ENCODE peak calls at places on chromosome 4, in seven cellular contexts. One of them, this sample, is unnamed. For H3K27me3, the result is how much of the 10 kb centered on the place peaks cover.

GRCh38 chr4:132056466-132056865 is 1092.6 kb upstream of the PCDH10 start:
- DNase-seq in left ventricle myocardium inferior: no peak
- DNase-seq in Peyer's patch: no peak
- DNase-seq in neural progenitor cell: no peak
- DNase-seq in Panc1: no peak
- DNase-seq in transverse colon: no peak
- DNase-seq in heart right ventricle: no peak
- DNase-seq in this sample: no peak

GRCh38 chr4:53905281-53905934 is 159.0 kb downstream of the CHIC2 start:
- DNase-seq in Panc1: no peak
- DNase-seq in Peyer's patch: no peak
- DNase-seq in transverse colon: no peak
- DNase-seq in heart right ventricle: no peak
- DNase-seq in neural progenitor cell: no peak
- DNase-seq in left ventricle myocardium inferior: no peak
- DNase-seq in this sample: no peak

GRCh38 chr4:19993222-19993621 is 258.5 kb upstream of the SLIT2 start:
- DNase-seq in transverse colon: no peak
- DNase-seq in Peyer's patch: no peak
- DNase-seq in Panc1: no peak
- DNase-seq in heart right ventricle: no peak
- DNase-seq in left ventricle myocardium inferior: no peak
- DNase-seq in neural progenitor cell: no peak
- DNase-seq in this sample: no peak

GRCh38 chr4:76023381-76023780 is at the start of gene CXCL10:
- DNase-seq in heart right ventricle: no peak
- DNase-seq in left ventricle myocardium inferior: no peak
- DNase-seq in neural progenitor cell: no peak
- DNase-seq in Peyer's patch: no peak
- DNase-seq in Panc1: no peak
- DNase-seq in transverse colon: no peak
- DNase-seq in this sample: no peak

GRCh38 chr4:151340751-151341385 is 15.5 kb upstream of the SH3D19 start:
- DNase-seq in heart right ventricle: no peak
- DNase-seq in transverse colon: peak
- DNase-seq in neural progenitor cell: no peak
- DNase-seq in Peyer's patch: no peak
- DNase-seq in Panc1: no peak
- DNase-seq in left ventricle myocardium inferior: no peak
- DNase-seq in this sample: no peak

GRCh38 chr4:38313999-38314561 is 349.9 kb upstream of the KLF3 start:
- DNase-seq in neural progenitor cell: no peak
- DNase-seq in heart right ventricle: no peak
- DNase-seq in transverse colon: peak
- DNase-seq in Peyer's patch: no peak
- DNase-seq in left ventricle myocardium inferior: no peak
- DNase-seq in Panc1: no peak
- DNase-seq in this sample: no peak

GRCh38 chr4:17066972-17067371 is 168.5 kb upstream of the LDB2 start:
- DNase-seq in neural progenitor cell: no peak
- DNase-seq in transverse colon: no peak
- DNase-seq in heart right ventricle: no peak
- DNase-seq in left ventricle myocardium inferior: no peak
- DNase-seq in Panc1: no peak
- DNase-seq in Peyer's patch: no peak
- DNase-seq in this sample: peak

GRCh38 chr4:126223784-126224407 is 909.1 kb downstream of the FAT4 start:
- DNase-seq in transverse colon: no peak
- DNase-seq in heart right ventricle: no peak
- DNase-seq in left ventricle myocardium inferior: no peak
- DNase-seq in Peyer's patch: no peak
- DNase-seq in neural progenitor cell: peak
- DNase-seq in Panc1: no peak
- DNase-seq in this sample: no peak

GRCh38 chr4:127634181-127634580 is 1.4 kb downstream of the INTU start:
- DNase-seq in Peyer's patch: no peak
- DNase-seq in transverse colon: no peak
- DNase-seq in neural progenitor cell: no peak
- DNase-seq in Panc1: no peak
- DNase-seq in left ventricle myocardium inferior: no peak
- DNase-seq in heart right ventricle: no peak
- DNase-seq in this sample: no peak

GRCh38 chr4:1405636-1406415 is 416 bp downstream of the NKX1-1 start:
- DNase-seq in Peyer's patch: no peak
- DNase-seq in transverse colon: no peak
- DNase-seq in Panc1: no peak
- DNase-seq in neural progenitor cell: no peak
- DNase-seq in left ventricle myocardium inferior: no peak
- DNase-seq in heart right ventricle: no peak
- DNase-seq in this sample: no peak

GRCh38 chr4:38526412-38526811 is 137.6 kb upstream of the KLF3 start:
- DNase-seq in neural progenitor cell: no peak
- DNase-seq in left ventricle myocardium inferior: no peak
- DNase-seq in transverse colon: no peak
- DNase-seq in Panc1: no peak
- DNase-seq in Peyer's patch: no peak
- DNase-seq in heart right ventricle: no peak
- DNase-seq in this sample: no peak

GRCh38 chr4:76723916-76724315 is 174.0 kb downstream of the SOWAHB start:
- DNase-seq in Peyer's patch: no peak
- DNase-seq in heart right ventricle: no peak
- DNase-seq in neural progenitor cell: peak
- DNase-seq in left ventricle myocardium inferior: no peak
- DNase-seq in transverse colon: no peak
- DNase-seq in Panc1: no peak
- DNase-seq in this sample: peak

GRCh38 chr4:92304073-92304472 is 307 bp downstream of the GRID2 start:
- DNase-seq in Peyer's patch: no peak
- DNase-seq in left ventricle myocardium inferior: no peak
- DNase-seq in Panc1: no peak
- DNase-seq in neural progenitor cell: peak
- DNase-seq in transverse colon: no peak
- DNase-seq in heart right ventricle: no peak
- DNase-seq in this sample: no peak

GRCh38 chr4:92305878-92306520 is 2.2 kb downstream of the GRID2 start:
- DNase-seq in Panc1: no peak
- DNase-seq in Peyer's patch: no peak
- DNase-seq in transverse colon: no peak
- DNase-seq in neural progenitor cell: peak
- DNase-seq in left ventricle myocardium inferior: no peak
- DNase-seq in heart right ventricle: no peak
- DNase-seq in this sample: no peak

GRCh38 chr4:92305148-92305877 is 1.5 kb downstream of the GRID2 start:
- DNase-seq in heart right ventricle: peak
- DNase-seq in Panc1: no peak
- DNase-seq in transverse colon: no peak
- DNase-seq in neural progenitor cell: peak
- DNase-seq in Peyer's patch: no peak
- DNase-seq in left ventricle myocardium inferior: peak
- DNase-seq in this sample: peak

GRCh38 chr4:92303621-92304027 is at the start of gene GRID2:
- DNase-seq in transverse colon: no peak
- DNase-seq in heart right ventricle: peak
- DNase-seq in left ventricle myocardium inferior: no peak
- DNase-seq in neural progenitor cell: peak
- DNase-seq in Peyer's patch: no peak
- DNase-seq in Panc1: no peak
- DNase-seq in this sample: no peak

GRCh38 chr4:92304636-92305035 is 870 bp downstream of the GRID2 start:
- DNase-seq in heart right ventricle: no peak
- DNase-seq in neural progenitor cell: peak
- DNase-seq in left ventricle myocardium inferior: no peak
- DNase-seq in Peyer's patch: no peak
- DNase-seq in Panc1: no peak
- DNase-seq in transverse colon: no peak
- DNase-seq in this sample: no peak
- H3K27me3 ChIP-seq in heart right ventricle: half or more
- H3K27me3 ChIP-seq in neural progenitor cell: half or more
- H3K27me3 ChIP-seq in left ventricle myocardium inferior: half or more
- H3K27me3 ChIP-seq in Peyer's patch: under half
- H3K27me3 ChIP-seq in Panc1: under half
- H3K27me3 ChIP-seq in transverse colon: half or more
- H3K27me3 ChIP-seq in this sample: under half

DNA sequence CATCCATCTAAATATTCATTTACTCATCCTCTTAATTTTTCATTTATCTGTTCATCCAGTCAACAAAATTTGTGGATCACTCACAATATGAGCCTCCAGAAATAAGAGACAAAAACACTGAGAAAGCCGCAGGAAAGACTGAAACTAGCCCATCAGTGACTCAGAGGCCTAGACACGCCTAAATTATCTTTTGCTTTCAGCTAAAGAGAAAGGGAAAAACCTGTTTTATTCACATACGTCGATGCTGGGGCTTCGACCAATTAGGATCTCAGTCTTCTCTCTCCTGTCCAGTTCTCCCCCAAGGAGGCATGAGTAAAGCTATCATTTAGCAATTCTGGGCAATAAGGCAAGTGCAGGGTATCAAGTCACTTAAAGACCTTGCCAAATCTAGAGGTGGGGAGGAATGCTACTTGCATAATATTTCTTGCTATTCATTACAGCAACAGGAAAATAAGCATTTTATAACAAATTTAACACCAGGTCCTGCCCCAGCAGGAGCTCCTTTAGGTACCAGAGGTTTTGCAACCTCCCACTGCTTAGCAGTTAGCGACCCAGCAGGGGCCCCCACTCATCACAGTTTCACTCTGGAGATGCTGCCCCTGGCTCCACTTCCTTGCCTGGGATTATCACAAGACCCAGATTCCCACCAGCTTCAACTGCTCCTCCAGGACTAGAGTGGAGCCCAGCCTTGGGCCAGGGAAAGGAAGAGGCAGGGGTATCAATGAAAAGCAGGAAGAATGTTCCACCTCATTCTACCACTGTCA is 30.1 kb upstream of the TMEM154 start:
- DNase-seq in heart right ventricle: no peak
- DNase-seq in left ventricle myocardium inferior: no peak
- DNase-seq in Peyer's patch: no peak
- DNase-seq in Panc1: no peak
- DNase-seq in neural progenitor cell: no peak
- DNase-seq in transverse colon: no peak
- DNase-seq in this sample: no peak
- H3K4me3 ChIP-seq in heart right ventricle: no peak
- H3K4me3 ChIP-seq in left ventricle myocardium inferior: no peak
- H3K4me3 ChIP-seq in Peyer's patch: no peak
- H3K4me3 ChIP-seq in Panc1: no peak
- H3K4me3 ChIP-seq in neural progenitor cell: no peak
- H3K4me3 ChIP-seq in transverse colon: no peak
- H3K4me3 ChIP-seq in this sample: no peak

DNA sequence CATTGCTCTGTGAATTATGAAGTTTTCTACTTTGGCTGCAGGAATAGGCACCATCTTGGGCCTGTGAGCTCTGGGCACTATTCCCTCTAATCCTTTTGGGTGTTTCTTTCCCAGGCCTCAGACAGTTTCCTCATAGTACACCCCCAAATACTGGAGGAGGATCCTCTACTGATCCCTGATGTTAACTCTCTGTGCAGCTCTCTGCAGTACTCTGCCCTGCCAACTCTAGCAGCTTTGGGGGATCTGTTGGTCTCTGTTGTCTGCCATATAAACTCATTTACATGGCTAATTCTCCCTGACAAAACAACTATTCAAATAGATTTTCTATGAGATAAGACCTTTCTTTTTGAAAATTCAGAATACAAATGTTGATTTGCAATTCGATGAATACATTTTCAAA is 29.9 kb downstream of the USP53 start:
- DNase-seq in left ventricle myocardium inferior: no peak
- DNase-seq in heart right ventricle: no peak
- DNase-seq in transverse colon: no peak
- DNase-seq in neural progenitor cell: peak
- DNase-seq in Peyer's patch: no peak
- DNase-seq in Panc1: no peak
- DNase-seq in this sample: no peak
- TF ChIP-seq CTCF in left ventricle myocardium inferior: no peak
- TF ChIP-seq CTCF in heart right ventricle: no peak
- TF ChIP-seq CTCF in transverse colon: no peak
- TF ChIP-seq CTCF in neural progenitor cell: no peak
- TF ChIP-seq CTCF in Peyer's patch: no peak
- TF ChIP-seq CTCF in Panc1: no peak
- TF ChIP-seq CTCF in this sample: no peak

GRCh38 chr4:182671749-182672148 is 245.4 kb downstream of the DCTD start:
- DNase-seq in Panc1: no peak
- DNase-seq in left ventricle myocardium inferior: no peak
- DNase-seq in neural progenitor cell: no peak
- DNase-seq in Peyer's patch: no peak
- DNase-seq in heart right ventricle: no peak
- DNase-seq in transverse colon: no peak
- DNase-seq in this sample: no peak
- H3K27me3 ChIP-seq in Panc1: under half
- H3K27me3 ChIP-seq in left ventricle myocardium inferior: under half
- H3K27me3 ChIP-seq in neural progenitor cell: under half
- H3K27me3 ChIP-seq in Peyer's patch: under half
- H3K27me3 ChIP-seq in heart right ventricle: under half
- H3K27me3 ChIP-seq in transverse colon: under half
- H3K27me3 ChIP-seq in this sample: under half

DNA sequence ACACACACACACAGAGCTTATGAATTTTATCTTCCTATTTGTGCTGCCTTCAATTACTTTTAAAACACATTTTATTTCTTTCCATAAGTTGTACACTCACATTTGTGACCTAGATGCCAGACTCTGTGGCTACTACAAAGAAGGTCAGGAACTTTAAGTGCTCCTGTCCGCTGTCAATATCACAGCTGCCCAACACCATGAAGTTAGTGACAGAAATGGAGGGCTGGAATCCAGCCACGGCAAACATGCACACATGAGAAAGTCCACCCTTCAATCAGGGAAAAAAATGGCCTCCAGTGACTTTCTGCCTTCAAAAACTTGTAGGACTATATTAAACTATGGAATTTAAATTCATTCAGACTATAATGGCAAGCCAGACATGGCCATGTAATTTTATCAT is 334.4 kb upstream of the FSTL5 start:
- DNase-seq in Peyer's patch: no peak
- DNase-seq in left ventricle myocardium inferior: peak
- DNase-seq in transverse colon: no peak
- DNase-seq in neural progenitor cell: no peak
- DNase-seq in Panc1: no peak
- DNase-seq in heart right ventricle: no peak
- DNase-seq in this sample: no peak
- H3K4me3 ChIP-seq in Peyer's patch: no peak
- H3K4me3 ChIP-seq in left ventricle myocardium inferior: peak
- H3K4me3 ChIP-seq in transverse colon: no peak
- H3K4me3 ChIP-seq in neural progenitor cell: no peak
- H3K4me3 ChIP-seq in Panc1: no peak
- H3K4me3 ChIP-seq in heart right ventricle: peak
- H3K4me3 ChIP-seq in this sample: no peak

GRCh38 chr4:113636438-113636818 is 125.1 kb downstream of the CAMK2D start:
- DNase-seq in Panc1: no peak
- DNase-seq in Peyer's patch: peak
- DNase-seq in heart right ventricle: no peak
- DNase-seq in transverse colon: no peak
- DNase-seq in neural progenitor cell: no peak
- DNase-seq in left ventricle myocardium inferior: no peak
- DNase-seq in this sample: no peak
- TF ChIP-seq CTCF in Panc1: peak
- TF ChIP-seq CTCF in Peyer's patch: no peak
- TF ChIP-seq CTCF in heart right ventricle: no peak
- TF ChIP-seq CTCF in transverse colon: no peak
- TF ChIP-seq CTCF in neural progenitor cell: no peak
- TF ChIP-seq CTCF in left ventricle myocardium inferior: peak
- TF ChIP-seq CTCF in this sample: no peak

GRCh38 chr4:73432169-73433000 is 3.6 kb upstream of the AFP start:
- DNase-seq in Panc1: no peak
- DNase-seq in left ventricle myocardium inferior: no peak
- DNase-seq in Peyer's patch: no peak
- DNase-seq in heart right ventricle: no peak
- DNase-seq in neural progenitor cell: no peak
- DNase-seq in transverse colon: no peak
- DNase-seq in this sample: no peak
- H3K27me3 ChIP-seq in Panc1: under half
- H3K27me3 ChIP-seq in left ventricle myocardium inferior: under half
- H3K27me3 ChIP-seq in Peyer's patch: under half
- H3K27me3 ChIP-seq in heart right ventricle: under half
- H3K27me3 ChIP-seq in neural progenitor cell: under half
- H3K27me3 ChIP-seq in transverse colon: under half
- H3K27me3 ChIP-seq in this sample: under half

GRCh38 chr4:110621328-110621812 is 1.5 kb downstream of the PITX2 start:
- DNase-seq in transverse colon: no peak
- DNase-seq in Panc1: no peak
- DNase-seq in Peyer's patch: no peak
- DNase-seq in left ventricle myocardium inferior: no peak
- DNase-seq in heart right ventricle: no peak
- DNase-seq in neural progenitor cell: no peak
- DNase-seq in this sample: no peak
- H3K4me3 ChIP-seq in transverse colon: no peak
- H3K4me3 ChIP-seq in Panc1: no peak
- H3K4me3 ChIP-seq in Peyer's patch: peak
- H3K4me3 ChIP-seq in left ventricle myocardium inferior: peak
- H3K4me3 ChIP-seq in heart right ventricle: peak
- H3K4me3 ChIP-seq in neural progenitor cell: peak
- H3K4me3 ChIP-seq in this sample: no peak

This sample was measured in kidney epithelial cell.